ENCODE peak calls at places on chromosomes 16 and 17, in ten cellular contexts. I is hypothalamus; U is RCC 7860; O is gastrocnemius medialis; R is activated naive CD4-positive, alpha-beta T cell; Y is NAMALWA; E is CD8-positive, alpha-beta memory T cell; H is endodermal cell; K is T-helper 1 cell; A is Kasumi-1. P is an unnamed sample.
A peak's percentile ranks its signal among the peaks of the same experiment; 100 is the strongest.

GRCh38 chr17:37752482-37752881 is 7.6 kb upstream of the HNF1B start:
- DNase-seq in K (no peak), I (no peak), R (no peak), H (no peak), U (peak; percentile 96), O (no peak), Y (no peak), E (no peak), A (no peak), P (no peak)

GRCh38 chr16:71432906-71433305 is 8.9 kb downstream of the TLE7 start:
- DNase-seq in I (no peak), E (no peak), Y (no peak), R (no peak), K (no peak), H (no peak), A (no peak), U (no peak), O (no peak), P (no peak)

GRCh38 chr17:48809182-48809581 is 7.8 kb downstream of the TTLL6 start:
- DNase-seq in H (no peak), A (no peak), I (no peak), K (no peak), O (no peak), U (no peak), R (no peak), E (no peak), Y (no peak), P (no peak)

GRCh38 chr16:1745900-1746692 is 25.2 kb downstream of the NME3 start:
- DNase-seq in Y (no peak), K (no peak), R (no peak), H (no peak), O (no peak), U (peak; percentile 79), E (no peak), I (no peak), A (no peak), P (no peak)

GRCh38 chr16:46789075-46789474 is 40.9 kb upstream of the MYLK3 start:
- DNase-seq in R (no peak), E (no peak), U (no peak), O (no peak), K (no peak), Y (peak; percentile 66), A (no peak), I (no peak), H (no peak), P (no peak)

GRCh38 chr17:17628388-17629008 is 37.0 kb upstream of the PEMT start:
- DNase-seq in K (peak; percentile 24), R (peak; percentile 20), O (no peak), U (no peak), I (no peak), Y (peak; percentile 37), E (peak; percentile 34), H (no peak), A (no peak), P (peak; percentile 60)

GRCh38 chr17:78315355-78316114 is 44.3 kb downstream of the SOCS3 start:
- DNase-seq in H (peak; percentile 86), K (no peak), I (no peak), R (peak; percentile 21), E (peak; percentile 26), O (peak; percentile 70), U (peak; percentile 94), Y (no peak), A (no peak), P (no peak)

GRCh38 chr17:31269597-31269996 is 27.4 kb downstream of the OMG start:
- DNase-seq in U (peak; percentile 98), E (no peak), R (no peak), H (peak; percentile 88), I (no peak), K (no peak), A (no peak), Y (no peak), O (no peak), P (no peak)

GRCh38 chr16:84806256-84806889 is 13.4 kb upstream of the CRISPLD2 start:
- DNase-seq in H (no peak), O (no peak), I (no peak), A (peak; percentile 68), R (no peak), K (no peak), Y (no peak), E (no peak), U (peak; percentile 83), P (peak; percentile 53)